ENCODE peak calls at places on chromosomes 6 and 20, in four cellular contexts. G, H, V and Q are unnamed samples.
A peak's percentile ranks its signal among the peaks of the same experiment; 100 is the strongest.

GRCh38 chr6:156658186-156658585 is 119.0 kb upstream of the ARID1B start:
- DNase-seq in H (no peak), G (no peak), V (no peak), Q (no peak)

GRCh38 chr6:43993881-43994523 is 133.2 kb downstream of the MRPL14 start:
- DNase-seq in G (no peak), V (no peak), H (no peak), Q (no peak)

GRCh38 chr6:31083742-31084354 is 28.5 kb downstream of the C6orf15 start:
- DNase-seq in V (no peak), H (peak; percentile 70), G (peak; percentile 34), Q (peak; percentile 83)

GRCh38 chr6:132041706-132042105 is 90.5 kb upstream of the CCN2 start:
- DNase-seq in G (no peak), V (no peak), H (no peak), Q (no peak)

GRCh38 chr6:166005846-166006592 is 161.6 kb downstream of the TBXT start:
- DNase-seq in H (no peak), G (no peak), V (no peak), Q (no peak)

GRCh38 chr20:4465855-4466545 is 255.7 kb upstream of the PRND start:
- DNase-seq in G (no peak), H (no peak), V (no peak), Q (no peak)

GRCh38 chr6:108350528-108350927 is 55.7 kb downstream of the AFG1L start:
- DNase-seq in G (no peak), V (no peak), H (no peak), Q (no peak)

GRCh38 chr6:43923376-43924221 is 153.6 kb downstream of the VEGFA start:
- DNase-seq in G (no peak), V (no peak), H (no peak), Q (no peak)

GRCh38 chr6:112571886-112572285 is 224.8 kb downstream of the RFPL4B start:
- DNase-seq in H (no peak), G (no peak), V (no peak), Q (no peak)

GRCh38 chr6:154752015-154752414 is 18.8 kb downstream of the SCAF8 start:
- DNase-seq in H (no peak), V (no peak), G (no peak), Q (no peak)

GRCh38 chr6:130420911-130421310 is 55.1 kb downstream of the TMEM200A start:
- DNase-seq in H (no peak), G (no peak), V (no peak), Q (no peak)

GRCh38 chr20:11235058-11235457 is 561.3 kb upstream of the JAG1 start:
- DNase-seq in H (no peak), V (no peak), G (no peak), Q (peak; percentile 14)

GRCh38 chr6:3808759-3809514 is 40.2 kb upstream of the FAM50B start:
- DNase-seq in H (no peak), V (no peak), G (peak; percentile 50), Q (no peak)

GRCh38 chr6:5307058-5307457 is 45.7 kb downstream of the FARS2 start:
- DNase-seq in G (no peak), H (no peak), V (no peak), Q (no peak)

GRCh38 chr6:161271343-161272019 is 2.4 kb downstream of the AGPAT4 start:
- DNase-seq in H (no peak), V (no peak), G (no peak), Q (no peak)

GRCh38 chr20:10708342-10709185 is 34.8 kb upstream of the JAG1 start:
- DNase-seq in V (no peak), G (peak; percentile 99), H (no peak), Q (no peak)

GRCh38 chr6:70166088-70166958 is 136.6 kb downstream of the COL9A1 start:
- DNase-seq in V (no peak), H (peak; percentile 59), G (peak; percentile 8), Q (peak; percentile 74)

GRCh38 chr6:126550323-126550722 is 210.4 kb downstream of the CENPW start:
- DNase-seq in G (peak; percentile 22), H (no peak), V (no peak), Q (peak; percentile 45)

GRCh38 chr20:59438201-59438600 is 137.8 kb downstream of the EDN3 start:
- DNase-seq in V (no peak), G (no peak), H (no peak), Q (no peak)

GRCh38 chr6:119142051-119142450 is 63.6 kb upstream of the FAM184A start:
- DNase-seq in V (no peak), G (no peak), H (no peak), Q (no peak)

GRCh38 chr20:588932-589672 is 21.0 kb downstream of the TCF15 start:
- DNase-seq in V (peak; percentile 66), H (no peak), G (no peak), Q (no peak)

GRCh38 chr6:157148391-157149323 is 174.7 kb downstream of the TMEM242 start:
- DNase-seq in H (no peak), G (no peak), V (no peak), Q (no peak)

DNA sequence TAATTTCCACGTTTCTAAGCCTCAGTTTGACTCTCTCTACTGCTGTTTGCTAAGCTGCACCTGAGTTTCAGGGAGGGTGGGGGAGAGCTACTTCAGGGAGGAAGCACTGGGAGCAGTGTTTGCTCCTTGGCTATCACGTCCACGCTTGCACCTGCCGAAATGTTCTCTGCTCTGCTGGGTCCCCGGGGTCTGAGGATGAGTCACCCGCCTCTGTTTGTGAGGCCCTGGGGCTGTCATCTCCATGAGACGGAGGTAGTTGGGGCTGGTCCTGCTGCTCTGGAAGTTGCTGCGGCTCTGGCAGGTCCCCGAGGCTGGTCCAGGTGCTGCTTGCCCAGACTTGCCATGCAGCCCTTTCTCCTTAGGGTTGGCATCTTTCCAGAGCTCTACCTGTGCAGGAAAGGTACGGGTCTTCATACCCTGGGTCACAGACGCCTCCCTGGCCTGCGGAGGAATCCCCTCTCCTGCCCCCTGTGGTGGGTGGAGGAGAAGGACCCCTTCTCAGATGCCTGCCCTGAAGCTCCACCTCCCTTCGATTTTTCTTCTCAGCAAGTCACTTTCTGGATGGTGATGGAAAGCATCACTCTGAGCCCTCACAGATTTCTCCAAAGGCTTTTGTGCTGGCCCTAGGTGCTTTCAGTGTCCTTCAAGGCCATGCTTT is 220.1 kb downstream of the QKI start:
- DNase-seq in G (no peak), V (no peak), H (no peak), Q (peak; percentile 24)
- TF ChIP-seq ATF3 in G (no peak), V (no peak), H (no peak), Q (no peak)

GRCh38 chr20:38222231-38222922 is 38.2 kb downstream of the KIAA1755 start:
- DNase-seq in H (peak; percentile 81), V (no peak), G (peak; percentile 71), Q (peak; percentile 90)
- TF ChIP-seq NR2C2 in H (no peak), V (no peak), G (no peak), Q (no peak)

GRCh38 chr6:299050-299980 is 7.0 kb downstream of the DUSP22 start:
- DNase-seq in G (no peak), H (no peak), V (no peak), Q (no peak)

GRCh38 chr6:301929-302705 is 9.8 kb downstream of the DUSP22 start:
- DNase-seq in V (no peak), G (no peak), H (no peak), Q (no peak)

GRCh38 chr6:301526-301925 is 9.2 kb downstream of the DUSP22 start:
- DNase-seq in V (no peak), G (no peak), H (no peak), Q (no peak)

GRCh38 chr6:300026-300425 is 7.7 kb downstream of the DUSP22 start:
- DNase-seq in G (no peak), V (no peak), H (no peak), Q (no peak)

DNA sequence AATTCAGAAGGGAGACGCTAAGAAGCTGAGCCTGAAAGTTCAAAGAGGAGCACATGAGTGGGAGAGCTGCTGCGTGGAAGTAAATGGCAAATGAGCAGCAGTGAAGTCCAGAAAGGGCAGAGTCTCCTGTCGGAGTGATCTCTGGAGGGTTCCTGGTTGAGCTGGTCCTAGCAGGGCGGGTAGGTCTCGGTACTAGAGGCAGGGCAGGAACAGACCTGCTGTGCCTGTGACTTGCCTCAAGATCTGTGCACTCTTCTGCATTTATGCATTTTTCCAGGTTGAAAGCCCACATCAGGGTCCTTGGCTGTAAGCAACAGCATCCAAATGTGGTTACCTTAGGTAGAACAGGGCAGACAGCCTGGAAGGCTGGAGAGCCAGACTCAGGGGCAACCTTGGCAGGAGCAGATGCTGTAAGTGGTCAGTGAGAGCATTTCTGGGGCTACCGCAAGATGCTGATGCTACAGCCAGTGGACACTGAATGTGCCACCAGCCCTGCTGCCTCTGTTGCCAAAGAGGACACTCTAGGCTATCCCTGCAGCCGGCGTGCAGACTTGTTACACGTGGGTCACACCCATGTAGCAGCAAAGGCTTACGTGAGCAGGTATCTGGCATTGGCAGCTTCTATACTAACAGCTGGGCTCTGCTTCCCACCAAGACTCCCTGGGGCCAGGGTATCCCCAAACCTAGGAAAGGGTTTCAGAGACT is 8.4 kb downstream of the DUSP22 start:
- DNase-seq in H (no peak), V (no peak), G (no peak), Q (no peak)
- TF ChIP-seq ATF3 in H (no peak), V (no peak), G (no peak), Q (no peak)

GRCh38 chr6:107209406-107209939 is 94.2 kb upstream of the BEND3 start:
- DNase-seq in H (no peak), G (no peak), V (no peak), Q (no peak)
- TF ChIP-seq NR2C2 in H (no peak), G (no peak), V (no peak), Q (no peak)